ENCODE peak calls at places on chromosomes 7 and 10, in seven cellular contexts. One of them, this sample, is unnamed.

GRCh38 chr10:131533846-131534526 is 222.5 kb upstream of the TCERG1L start:
- DNase-seq in PC-9: no peak
- DNase-seq in GM10248: no peak
- DNase-seq in iPS-NIHi11: no peak
- DNase-seq in tibial nerve: no peak
- DNase-seq in fibroblast of mammary gland: no peak
- DNase-seq in Peyer's patch: no peak
- DNase-seq in this sample: no peak

GRCh38 chr10:128063736-128064614 is 62.2 kb downstream of the MKI67 start:
- DNase-seq in PC-9: no peak
- DNase-seq in GM10248: peak
- DNase-seq in iPS-NIHi11: no peak
- DNase-seq in tibial nerve: peak
- DNase-seq in fibroblast of mammary gland: no peak
- DNase-seq in Peyer's patch: peak
- DNase-seq in this sample: peak

GRCh38 chr10:48496105-48496830 is 108.6 kb downstream of the ARHGAP22 start:
- DNase-seq in PC-9: no peak
- DNase-seq in GM10248: no peak
- DNase-seq in iPS-NIHi11: no peak
- DNase-seq in tibial nerve: no peak
- DNase-seq in fibroblast of mammary gland: no peak
- DNase-seq in Peyer's patch: no peak
- DNase-seq in this sample: no peak

GRCh38 chr7:13946181-13946580 is 43.3 kb downstream of the ETV1 start:
- DNase-seq in PC-9: no peak
- DNase-seq in GM10248: no peak
- DNase-seq in iPS-NIHi11: no peak
- DNase-seq in tibial nerve: no peak
- DNase-seq in fibroblast of mammary gland: peak
- DNase-seq in Peyer's patch: no peak
- DNase-seq in this sample: no peak

GRCh38 chr10:91335147-91335546 is 75.0 kb upstream of the HECTD2 start:
- DNase-seq in PC-9: no peak
- DNase-seq in GM10248: no peak
- DNase-seq in iPS-NIHi11: no peak
- DNase-seq in tibial nerve: no peak
- DNase-seq in fibroblast of mammary gland: no peak
- DNase-seq in Peyer's patch: no peak
- DNase-seq in this sample: no peak

GRCh38 chr7:43337811-43338210 is 225.4 kb downstream of the HECW1 start:
- DNase-seq in PC-9: no peak
- DNase-seq in GM10248: no peak
- DNase-seq in iPS-NIHi11: no peak
- DNase-seq in tibial nerve: no peak
- DNase-seq in fibroblast of mammary gland: no peak
- DNase-seq in Peyer's patch: no peak
- DNase-seq in this sample: no peak

GRCh38 chr10:99234067-99234738 is 1.4 kb downstream of the HPSE2 start:
- DNase-seq in PC-9: no peak
- DNase-seq in GM10248: peak
- DNase-seq in iPS-NIHi11: peak
- DNase-seq in tibial nerve: peak
- DNase-seq in fibroblast of mammary gland: peak
- DNase-seq in Peyer's patch: peak
- DNase-seq in this sample: no peak

GRCh38 chr7:831596-832291 is 532 bp upstream of the SUN1 start:
- DNase-seq in PC-9: peak
- DNase-seq in GM10248: peak
- DNase-seq in iPS-NIHi11: no peak
- DNase-seq in tibial nerve: no peak
- DNase-seq in fibroblast of mammary gland: peak
- DNase-seq in Peyer's patch: no peak
- DNase-seq in this sample: no peak

GRCh38 chr7:96685353-96685752 is 24.3 kb downstream of the SEM1 start:
- DNase-seq in PC-9: no peak
- DNase-seq in GM10248: no peak
- DNase-seq in iPS-NIHi11: no peak
- DNase-seq in tibial nerve: no peak
- DNase-seq in fibroblast of mammary gland: no peak
- DNase-seq in Peyer's patch: no peak
- DNase-seq in this sample: no peak